ENCODE peak calls at places on chromosomes 12 and 14, in eight cellular contexts. E, Z, B, T, L, N, A and I are unnamed samples.

GRCh38 chr12:39372929-39373328 is 70.0 kb downstream of the KIF21A start:
- DNase-seq in B (no peak), N (no peak), Z (no peak), L (no peak), T (peak; percentile 57), A (no peak), E (no peak), I (no peak)

GRCh38 chr14:102078840-102079699 is 7.8 kb downstream of the HSP90AA1 start:
- DNase-seq in L (no peak), B (no peak), E (no peak), N (no peak), T (no peak), A (no peak), Z (no peak), I (peak; percentile 23)

GRCh38 chr12:90062799-90063198 is 354.2 kb upstream of the ATP2B1 start:
- DNase-seq in T (peak; percentile 71), E (no peak), N (no peak), L (no peak), A (no peak), B (no peak), Z (no peak), I (no peak)

GRCh38 chr12:107320929-107321618 is 227.7 kb upstream of the CRY1 start:
- DNase-seq in N (no peak), B (no peak), L (no peak), E (peak; percentile 66), A (no peak), Z (peak; percentile 31), T (peak; percentile 71), I (peak; percentile 15)

GRCh38 chr12:2475984-2476383 is 318.8 kb upstream of the FKBP4 start:
- DNase-seq in B (no peak), T (no peak), N (no peak), E (no peak), A (no peak), Z (no peak), L (no peak), I (no peak)

GRCh38 chr14:72141084-72141483 is 208.9 kb downstream of the RGS6 start:
- DNase-seq in N (no peak), Z (no peak), T (no peak), L (no peak), B (no peak), A (no peak), E (no peak), I (no peak)

GRCh38 chr12:94831081-94831747 is 172.3 kb downstream of the NDUFA12 start:
- DNase-seq in N (no peak), Z (peak; percentile 56), A (no peak), B (no peak), L (no peak), T (no peak), E (no peak), I (no peak)

GRCh38 chr12:7130791-7131501 is 775 bp downstream of the CLSTN3 start:
- DNase-seq in E (peak; percentile 73), B (peak; percentile 33), A (peak; percentile 71), L (no peak), Z (peak; percentile 64), T (peak; percentile 43), N (peak; percentile 57), I (no peak)

GRCh38 chr14:96104469-96105057 is 65.4 kb downstream of the C14orf132 start:
- DNase-seq in T (peak; percentile 86), N (peak; percentile 80), B (peak; percentile 56), L (no peak), E (peak; percentile 68), Z (peak; percentile 87), A (peak; percentile 76), I (peak; percentile 88)

GRCh38 chr14:52117433-52117832 is 48.6 kb upstream of the NID2 start:
- DNase-seq in N (no peak), A (no peak), E (peak; percentile 61), T (no peak), B (peak; percentile 21), Z (no peak), L (no peak), I (no peak)

GRCh38 chr12:94172031-94172430 is 23.7 kb downstream of the PLXNC1 start:
- DNase-seq in Z (peak; percentile 24), N (no peak), A (peak; percentile 26), T (no peak), E (no peak), B (no peak), L (no peak), I (no peak)

GRCh38 chr12:81492131-81492720 is 266.9 kb downstream of the PPFIA2 start:
- DNase-seq in E (no peak), Z (no peak), B (no peak), T (no peak), N (no peak), A (no peak), L (no peak), I (no peak)

GRCh38 chr14:49992901-49993335 is 100.0 kb downstream of the ARF6 start:
- DNase-seq in T (peak; percentile 10), Z (no peak), N (no peak), A (no peak), B (no peak), E (no peak), L (no peak), I (no peak)

GRCh38 chr14:33954016-33954598 is 3.2 kb upstream of the EGLN3 start:
- DNase-seq in T (no peak), L (no peak), A (peak; percentile 21), E (no peak), N (no peak), B (no peak), Z (no peak), I (no peak)

GRCh38 chr12:3683670-3684069 is 69.2 kb downstream of the CRACR2A start:
- DNase-seq in L (no peak), Z (no peak), A (no peak), T (peak; percentile 41), B (no peak), E (no peak), N (no peak), I (no peak)

GRCh38 chr12:74441872-74442271 is 95.8 kb upstream of the ATXN7L3B start:
- DNase-seq in Z (no peak), N (no peak), B (no peak), T (no peak), A (no peak), E (no peak), L (no peak), I (no peak)

GRCh38 chr12:14776236-14776959 is 26.9 kb downstream of the WBP11 start:
- DNase-seq in L (no peak), N (no peak), Z (no peak), E (no peak), A (no peak), T (no peak), B (no peak), I (no peak)

GRCh38 chr14:52325126-52325525 is 11.0 kb downstream of the PTGER2 start:
- DNase-seq in Z (no peak), E (no peak), T (peak; percentile 70), B (no peak), L (no peak), A (no peak), N (no peak), I (no peak)

GRCh38 chr12:63826002-63826585 is 18.4 kb upstream of the SRGAP1 start:
- DNase-seq in B (no peak), A (no peak), E (no peak), N (no peak), L (no peak), Z (no peak), T (peak; percentile 65), I (no peak)

GRCh38 chr12:84785281-84785680 is 127.3 kb downstream of the SLC6A15 start:
- DNase-seq in T (no peak), E (no peak), B (no peak), Z (no peak), A (no peak), N (no peak), L (no peak), I (no peak)

GRCh38 chr14:21240417-21240816 is 28.8 kb downstream of the HNRNPC start:
- DNase-seq in T (no peak), E (no peak), B (no peak), L (no peak), N (no peak), Z (no peak), A (no peak), I (no peak)
- H3K36me3 ChIP-seq in T (peaks cover 11% of the 10 kb centered on the region), E (peaks cover 61% of the 10 kb centered on the region), B (peaks cover 51% of the 10 kb centered on the region), L (peaks cover 11% of the 10 kb centered on the region), N (peaks cover 8% of the 10 kb centered on the region), Z (peaks cover 4% of the 10 kb centered on the region), A (no peaks in the 10 kb centered on the region), I (peaks cover 59% of the 10 kb centered on the region)

DNA sequence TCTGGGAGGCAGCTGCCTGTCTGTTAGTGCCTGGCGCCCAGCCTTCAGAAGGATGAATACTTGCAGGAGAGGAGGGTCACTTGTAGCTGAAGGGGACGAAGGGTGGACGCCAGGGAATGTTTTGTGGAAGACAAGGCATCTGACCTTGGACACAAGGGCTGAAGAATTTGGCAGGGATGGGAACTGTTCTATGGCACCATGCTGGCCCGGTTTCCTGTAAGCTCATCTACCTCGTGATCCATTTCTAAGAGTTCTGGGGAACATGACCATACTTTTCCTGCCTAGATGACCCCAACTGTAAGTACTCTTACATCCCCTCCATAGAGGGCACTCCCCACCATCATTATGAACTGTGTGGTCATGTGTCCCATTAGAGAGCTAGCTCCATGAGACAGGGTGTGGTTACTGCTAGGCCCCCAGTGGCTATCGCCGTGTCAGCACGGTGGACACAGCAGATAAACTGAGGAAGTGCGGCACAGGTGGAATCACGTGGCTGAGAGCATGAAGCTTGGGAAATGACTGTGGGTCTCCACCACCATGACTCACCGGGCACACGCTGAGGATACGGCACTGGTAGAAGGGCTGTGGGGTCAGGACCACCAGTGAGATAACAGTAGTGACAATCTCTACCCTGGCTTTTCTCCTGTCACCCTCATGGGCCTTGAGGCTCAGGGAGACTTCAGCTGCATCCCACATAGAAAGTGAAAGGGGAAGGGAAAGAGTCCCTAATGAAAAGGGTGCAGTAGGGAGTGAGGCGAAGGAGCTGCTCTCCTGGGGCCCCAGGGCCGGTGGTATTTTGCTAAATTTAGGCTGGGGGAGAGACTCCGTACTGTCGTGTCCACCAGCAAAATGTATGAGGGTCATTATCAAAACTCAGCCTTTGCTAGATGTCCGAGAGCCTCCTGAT is 252.6 kb downstream of the FOXN3 start:
- DNase-seq in T (no peak), Z (no peak), A (no peak), E (no peak), N (no peak), B (no peak), L (no peak), I (no peak)
- H3K4me3 ChIP-seq in T (no peak overlapping the region), Z (no peak overlapping the region), A (no peak overlapping the region), E (no peak overlapping the region), N (no peak overlapping the region), B (peak overlapping the region; percentile 37), L (no peak overlapping the region), I (peak overlapping the region; percentile 52)

GRCh38 chr14:103628684-103629502 is at the start of gene KLC1:
- DNase-seq in B (peak; percentile 89), L (no peak), Z (peak; percentile 89), T (peak; percentile 22), A (peak; percentile 81), N (peak; percentile 83), E (peak; percentile 94), I (peak; percentile 93)
- TF ChIP-seq CTCF in B (no peak), L (no peak), Z (no peak), T (no peak), A (no peak), N (no peak), E (no peak), I (no peak)

DNA sequence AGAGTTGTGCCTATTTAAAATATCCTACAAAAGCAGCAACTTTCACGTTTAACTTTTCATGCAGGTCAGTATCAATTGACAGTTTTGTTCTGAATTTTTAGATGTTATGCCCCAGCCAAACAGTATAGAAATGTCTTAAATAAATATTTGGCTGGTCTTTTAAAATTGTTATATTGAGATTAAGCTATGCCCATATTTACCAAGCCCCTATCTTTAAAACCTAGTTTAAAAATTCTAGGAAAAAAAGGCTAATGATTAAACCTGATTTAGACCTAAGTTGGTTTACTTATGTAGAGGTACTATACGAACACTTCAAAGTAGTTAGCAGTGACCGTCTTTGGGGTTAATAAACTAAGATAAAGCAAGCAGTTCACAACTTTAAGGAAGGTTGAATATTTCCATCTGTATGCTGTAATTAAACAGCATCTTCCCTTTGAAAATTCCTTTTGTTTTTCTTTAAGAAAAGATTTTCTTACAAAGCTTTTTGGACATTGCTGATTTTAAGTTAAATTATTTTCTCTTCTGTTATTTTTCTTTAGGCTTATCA is 7.3 kb downstream of the EID3 start:
- DNase-seq in L (no peak), T (no peak), N (no peak), B (no peak), E (no peak), A (no peak), Z (no peak), I (no peak)
- H3K36me3 ChIP-seq in L (peaks cover 31% of the 10 kb centered on the region), T (peaks cover 21% of the 10 kb centered on the region), N (peaks cover 39% of the 10 kb centered on the region), B (peaks cover 50% of the 10 kb centered on the region), E (peaks cover 49% of the 10 kb centered on the region), A (no peaks in the 10 kb centered on the region), Z (peaks cover 43% of the 10 kb centered on the region), I (peaks cover 9% of the 10 kb centered on the region)